ENCODE peak calls at places on chromosomes 11 and 22, in nine cellular contexts. K, C, T, P, O, D, R, Q and L are unnamed samples.

GRCh38 chr22:32574397-32574796 is 99.8 kb downstream of the FBXO7 start:
- DNase-seq in O (no peak), R (no peak), K (no peak), C (no peak), P (no peak), D (no peak), T (no peak), Q (no peak), L (no peak)

GRCh38 chr11:57491371-57492061 is 24.0 kb downstream of the SLC43A1 start:
- DNase-seq in O (no peak), P (peak; percentile 45), R (peak; percentile 9), T (no peak), Q (no peak), K (no peak), C (no peak), D (no peak), L (no peak)

GRCh38 chr11:29282088-29282487 is 734.7 kb downstream of the KCNA4 start:
- DNase-seq in Q (peak; percentile 66), D (no peak), R (no peak), O (no peak), C (peak; percentile 98), K (peak; percentile 75), T (peak; percentile 83), P (peak; percentile 48), L (no peak)

GRCh38 chr11:124867700-124868099 is 2.5 kb downstream of the ROBO3 start:
- DNase-seq in P (peak; percentile 56), R (peak; percentile 48), T (peak; percentile 42), K (no peak), Q (no peak), O (no peak), C (peak; percentile 24), D (no peak), L (no peak)

GRCh38 chr11:122159173-122159701 is 43.2 kb upstream of the BLID start:
- DNase-seq in O (no peak), P (no peak), Q (no peak), K (no peak), R (no peak), T (no peak), C (peak; percentile 82), D (no peak), L (no peak)

GRCh38 chr11:93536346-93536871 is 6.8 kb downstream of the SMCO4 start:
- DNase-seq in P (no peak), C (no peak), D (no peak), Q (no peak), O (no peak), K (no peak), T (no peak), R (no peak), L (no peak)

GRCh38 chr11:108803781-108804180 is 138.9 kb downstream of the DDX10 start:
- DNase-seq in Q (no peak), C (peak; percentile 75), O (no peak), T (no peak), P (no peak), K (no peak), D (no peak), R (no peak), L (no peak)

GRCh38 chr11:6962673-6963072 is 36.4 kb downstream of the ZNF215 start:
- DNase-seq in C (no peak), K (no peak), O (no peak), D (no peak), R (no peak), P (no peak), T (no peak), Q (no peak), L (no peak)

GRCh38 chr11:113148652-113149051 is 165.7 kb upstream of the TTC12 start:
- DNase-seq in O (no peak), R (no peak), K (no peak), Q (no peak), C (no peak), T (no peak), D (no peak), P (no peak), L (no peak)

GRCh38 chr11:72084960-72085359 is 4.3 kb downstream of the LRRC51 start:
- DNase-seq in P (no peak), K (no peak), O (no peak), T (no peak), C (no peak), R (no peak), Q (no peak), D (no peak), L (no peak)

GRCh38 chr11:109819410-109819809 is 273.8 kb upstream of the ZC3H12C start:
- DNase-seq in K (no peak), C (no peak), P (no peak), R (no peak), O (no peak), D (no peak), T (no peak), Q (no peak), L (no peak)

GRCh38 chr11:121894581-121894980 is 221.4 kb downstream of the BLID start:
- DNase-seq in C (peak; percentile 76), Q (no peak), P (no peak), K (no peak), O (no peak), T (peak; percentile 47), D (no peak), R (no peak), L (no peak)

GRCh38 chr11:41044747-41045146 is 414.7 kb downstream of the LRRC4C start:
- DNase-seq in R (no peak), Q (no peak), P (no peak), C (no peak), D (no peak), K (no peak), T (no peak), O (no peak), L (no peak)

GRCh38 chr22:18012528-18012927 is 11.8 kb downstream of the MICAL3 start:
- DNase-seq in R (no peak), O (no peak), Q (no peak), D (no peak), P (no peak), C (peak; percentile 69), T (peak; percentile 28), K (no peak), L (no peak)

GRCh38 chr11:17738350-17739207 is 4.0 kb downstream of the KCNC1 start:
- DNase-seq in P (no peak), Q (no peak), K (no peak), O (no peak), C (no peak), T (no peak), R (no peak), D (no peak), L (no peak)